ENCODE peak calls at places on chromosomes 12 and 14, in six cellular contexts. D is T-helper 9 cell, A is T-helper 1 cell, K is heart right ventricle, S is NCI-H1417, J is Kasumi-1. Z is an unnamed sample.

GRCh38 chr12:48786591-48787544 is 2.0 kb downstream of the ADCY6 start:
- DNase-seq in D (no peak), A (no peak), K (peak; percentile 88), S (no peak), J (no peak), Z (no peak)

GRCh38 chr12:22333186-22333745 is 1.2 kb downstream of the ST8SIA1 start:
- DNase-seq in D (no peak), A (peak; percentile 3), K (no peak), S (no peak), J (no peak), Z (no peak)

GRCh38 chr14:31968107-31968810 is 108.8 kb upstream of the ARHGAP5 start:
- DNase-seq in D (no peak), A (no peak), K (no peak), S (no peak), J (no peak), Z (no peak)

GRCh38 chr12:25269701-25270100 is 19.0 kb upstream of the KRAS start:
- DNase-seq in D (no peak), A (no peak), K (no peak), S (no peak), J (peak; percentile 23), Z (no peak)

GRCh38 chr12:9651265-9651729 is 18.2 kb upstream of the CLEC2D start:
- DNase-seq in D (no peak), A (peak; percentile 91), K (no peak), S (no peak), J (no peak), Z (no peak)

GRCh38 chr12:65881348-65881961 is 57.2 kb downstream of the HMGA2 start:
- DNase-seq in D (no peak), A (no peak), K (no peak), S (no peak), J (no peak), Z (no peak)

GRCh38 chr12:89529738-89530137 is 3.9 kb upstream of the POC1B start:
- DNase-seq in D (no peak), A (peak; percentile 61), K (no peak), S (peak; percentile 51), J (peak; percentile 82), Z (no peak)

GRCh38 chr12:61504396-61505115 is 755.6 kb upstream of the USP15 start:
- DNase-seq in D (no peak), A (no peak), K (no peak), S (no peak), J (no peak), Z (no peak)

GRCh38 chr14:81219821-81220487 is 805 bp downstream of the GTF2A1 start:
- DNase-seq in D (peak; percentile 37), A (no peak), K (peak; percentile 32), S (peak; percentile 74), J (no peak), Z (peak; percentile 37)

GRCh38 chr12:6852651-6853354 is 853 bp downstream of the USP5 start:
- DNase-seq in D (peak; percentile 39), A (peak; percentile 83), K (no peak), S (no peak), J (no peak), Z (no peak)

GRCh38 chr12:8658361-8658760 is 4.3 kb downstream of the MFAP5 start:
- DNase-seq in D (no peak), A (no peak), K (no peak), S (no peak), J (no peak), Z (no peak)

GRCh38 chr14:106051790-106052189 is 525.4 kb downstream of the TMEM121 start:
- DNase-seq in D (no peak), A (peak; percentile 23), K (no peak), S (no peak), J (no peak), Z (no peak)

GRCh38 chr14:74018029-74018703 is 922 bp downstream of the ENTPD5 start:
- DNase-seq in D (no peak), A (peak; percentile 27), K (no peak), S (peak; percentile 62), J (peak; percentile 60), Z (no peak)

GRCh38 chr14:96574633-96575191 is 72.5 kb downstream of the PAPOLA start:
- DNase-seq in D (no peak), A (no peak), K (no peak), S (no peak), J (no peak), Z (no peak)

GRCh38 chr14:56195727-56196126 is 77.5 kb downstream of the PELI2 start:
- DNase-seq in D (no peak), A (peak; percentile 78), K (peak; percentile 26), S (peak; percentile 68), J (no peak), Z (no peak)

GRCh38 chr14:21455592-21455911 is 371 bp downstream of the CHD8 start:
- DNase-seq in D (peak; percentile 8), A (no peak), K (no peak), S (no peak), J (no peak), Z (no peak)

GRCh38 chr14:70622111-70622712 is 19.5 kb upstream of the TTC9 start:
- DNase-seq in D (peak; percentile 29), A (peak; percentile 44), K (peak; percentile 16), S (peak; percentile 29), J (peak; percentile 52), Z (no peak)

GRCh38 chr12:121579190-121579791 is 1.5 kb downstream of the KDM2B start:
- DNase-seq in D (peak; percentile 31), A (peak; percentile 34), K (no peak), S (peak; percentile 50), J (peak; percentile 44), Z (peak; percentile 36)

GRCh38 chr12:89472508-89472907 is 52.1 kb downstream of the GALNT4 start:
- DNase-seq in D (no peak), A (peak; percentile 63), K (no peak), S (no peak), J (no peak), Z (no peak)

GRCh38 chr14:100660498-100661339 is 66.0 kb upstream of the DLK1 start:
- DNase-seq in D (no peak), A (no peak), K (no peak), S (peak; percentile 90), J (no peak), Z (no peak)

GRCh38 chr12:97465012-97465345 is 2.4 kb downstream of the RMST start:
- DNase-seq in D (no peak), A (no peak), K (no peak), S (peak; percentile 80), J (no peak), Z (no peak)

GRCh38 chr14:70096866-70097265 is 91.9 kb downstream of the SLC8A3 start:
- DNase-seq in D (no peak), A (no peak), K (no peak), S (peak; percentile 38), J (peak; percentile 5), Z (no peak)

GRCh38 chr14:104574536-104574935 is 5.0 kb upstream of the C14orf180 start:
- DNase-seq in D (no peak), A (no peak), K (no peak), S (no peak), J (no peak), Z (no peak)

GRCh38 chr12:70007687-70008086 is 182.7 kb downstream of the MYRFL start:
- DNase-seq in D (no peak), A (no peak), K (no peak), S (no peak), J (no peak), Z (no peak)

Z was measured in lung.